ENCODE peak calls at places on chromosomes 3 and 15, in five cellular contexts. B is endodermal cell, C is endothelial cell of umbilical vein, A is astrocyte of the spinal cord, T is lower leg skin. G is an unnamed sample.

GRCh38 chr3:126259411-126260391 is 79.3 kb upstream of the ALDH1L1 start:
- DNase-seq in B (peak), C (peak), A (peak), T (no peak), G (no peak)

GRCh38 chr3:44065311-44065710 is 176.4 kb upstream of the TOPAZ1 start:
- DNase-seq in B (no peak), C (no peak), A (no peak), T (no peak), G (peak)

GRCh38 chr3:23624305-23624704 is 181.4 kb upstream of the UBE2E1 start:
- DNase-seq in B (peak), C (no peak), A (no peak), T (no peak), G (no peak)

GRCh38 chr3:167983583-167983982 is 112.1 kb downstream of the GOLIM4 start:
- DNase-seq in B (no peak), C (no peak), A (no peak), T (no peak), G (no peak)

GRCh38 chr3:9916346-9916733 is 558 bp upstream of the IL17RC start:
- DNase-seq in B (no peak), C (no peak), A (peak), T (no peak), G (peak)

GRCh38 chr15:36175781-36176211 is 403.6 kb upstream of the CDIN1 start:
- DNase-seq in B (no peak), C (no peak), A (no peak), T (no peak), G (no peak)

GRCh38 chr3:47379488-47379899 is 1.3 kb upstream of the PTPN23 start:
- DNase-seq in B (no peak), C (no peak), A (no peak), T (no peak), G (no peak)

GRCh38 chr3:107263269-107264021 is 113.8 kb upstream of the CCDC54 start:
- DNase-seq in B (no peak), C (no peak), A (no peak), T (no peak), G (no peak)

GRCh38 chr15:77870195-77871065 is 207.1 kb downstream of the TBC1D2B start:
- DNase-seq in B (peak), C (peak), A (peak), T (peak), G (peak)

GRCh38 chr15:51830279-51830806 is 890 bp downstream of the TMOD3 start:
- DNase-seq in B (no peak), C (peak), A (peak), T (no peak), G (peak)

GRCh38 chr3:102529452-102529851 is 94.6 kb downstream of the ZPLD1 start:
- DNase-seq in B (peak), C (no peak), A (peak), T (peak), G (no peak)

GRCh38 chr3:108879915-108880314 is 57.3 kb downstream of the TRAT1 start:
- DNase-seq in B (peak), C (no peak), A (no peak), T (no peak), G (no peak)

GRCh38 chr3:14007006-14007405 is 117.7 kb downstream of the CHCHD4 start:
- DNase-seq in B (no peak), C (no peak), A (no peak), T (no peak), G (no peak)

GRCh38 chr3:170695486-170696069 is 109.7 kb upstream of the SLC7A14 start:
- DNase-seq in B (no peak), C (no peak), A (no peak), T (no peak), G (no peak)

GRCh38 chr15:29107971-29108645 is 161.5 kb downstream of the NSMCE3 start:
- DNase-seq in B (no peak), C (no peak), A (no peak), T (no peak), G (no peak)

GRCh38 chr15:66004618-66005262 is 135.4 kb downstream of the RAB11A start:
- DNase-seq in B (peak), C (peak), A (peak), T (no peak), G (no peak)

GRCh38 chr3:13479332-13479581 is 849 bp upstream of the HDAC11 start:
- DNase-seq in B (no peak), C (no peak), A (peak), T (no peak), G (peak)

GRCh38 chr3:196163212-196163611 is 48.0 kb downstream of the ZDHHC19 start:
- DNase-seq in B (no peak), C (no peak), A (no peak), T (no peak), G (no peak)

GRCh38 chr3:4043867-4044575 is 244.8 kb downstream of the LRRN1 start:
- DNase-seq in B (no peak), C (no peak), A (no peak), T (no peak), G (peak)

GRCh38 chr3:197335428-197336132 is 37.2 kb upstream of the DLG1 start:
- DNase-seq in B (peak), C (no peak), A (no peak), T (no peak), G (no peak)

GRCh38 chr3:39106281-39107055 is 959 bp downstream of the GORASP1 start:
- DNase-seq in B (peak), C (peak), A (peak), T (no peak), G (peak)

GRCh38 chr3:11582123-11582968 is 61.4 kb downstream of the VGLL4 start:
- DNase-seq in B (peak), C (peak), A (peak), T (peak), G (peak)

GRCh38 chr3:136428167-136428566 is 178.0 kb downstream of the PCCB start:
- DNase-seq in B (peak), C (no peak), A (no peak), T (no peak), G (no peak)

GRCh38 chr3:171936231-171936841 is 93.2 kb downstream of the TMEM212 start:
- DNase-seq in B (no peak), C (no peak), A (peak), T (no peak), G (peak)

DNA sequence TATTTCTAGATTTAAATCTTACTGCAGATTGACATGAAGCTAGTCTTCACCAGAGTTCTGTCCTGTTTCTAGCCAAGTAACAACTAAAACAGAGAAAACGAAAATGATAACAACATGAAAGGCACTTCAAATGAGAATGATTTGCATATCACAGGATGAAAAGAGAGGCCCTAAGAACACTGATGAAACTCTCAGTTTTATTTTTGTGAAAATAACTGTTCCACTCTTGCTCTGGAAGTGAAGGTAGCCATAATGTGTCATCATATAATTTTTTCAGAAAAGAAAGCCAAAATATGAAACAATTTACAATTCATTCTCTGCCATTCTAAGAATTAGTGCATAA is 274.4 kb downstream of the ADAMTSL3 start:
- DNase-seq in B (no peak), C (no peak), A (no peak), T (no peak), G (no peak)
- H3K4me3 ChIP-seq in B (no peak), C (no peak), A (no peak), T (no peak), G (no peak)

DNA sequence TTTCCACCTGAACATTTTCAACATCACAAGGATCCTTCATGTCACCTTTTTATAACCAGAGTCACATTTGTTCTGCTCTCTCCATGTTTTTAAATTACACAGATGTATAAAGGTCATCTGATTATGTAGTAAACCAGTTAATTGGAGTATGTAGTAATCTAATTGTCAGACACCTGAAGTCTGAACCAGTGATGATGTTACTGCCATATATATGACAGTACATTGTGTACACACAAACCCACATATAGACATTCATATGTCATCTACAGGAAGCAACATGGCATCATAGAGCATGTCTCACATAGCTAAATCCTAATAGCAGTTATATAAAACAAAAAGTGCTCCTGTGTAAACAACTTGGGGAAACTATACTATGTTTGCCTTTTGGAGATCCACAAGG is 95.9 kb upstream of the PRR23C start:
- DNase-seq in B (no peak), C (no peak), A (no peak), T (no peak), G (no peak)
- H3K4me3 ChIP-seq in B (no peak), C (no peak), A (no peak), T (no peak), G (no peak)

DNA sequence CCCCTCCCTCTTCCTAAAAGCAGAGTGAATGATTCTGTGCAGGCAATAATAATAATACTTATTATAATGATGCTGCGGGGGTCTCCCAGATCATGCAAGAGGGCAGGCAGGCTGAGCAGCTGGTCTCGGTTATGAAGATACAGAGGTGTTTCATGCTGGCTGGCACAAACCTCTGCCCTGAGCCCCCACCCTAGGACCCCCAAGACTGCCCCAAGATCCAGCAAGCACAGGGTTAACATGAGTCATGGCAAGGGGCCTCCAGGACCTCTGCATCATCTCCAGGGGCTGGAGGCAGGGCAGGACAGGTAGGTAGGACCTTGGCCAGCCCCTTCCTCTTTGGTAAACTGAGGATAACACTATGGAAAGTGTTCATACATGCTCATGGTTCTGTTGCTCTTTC is 2.7 kb downstream of the MGLL start:
- DNase-seq in B (peak), C (no peak), A (no peak), T (no peak), G (no peak)
- H3K4me3 ChIP-seq in B (no peak), C (no peak), A (no peak), T (no peak), G (no peak)

GRCh38 chr15:31323627-31324026 is 3.0 kb upstream of the KLF13 start:
- DNase-seq in B (no peak), C (no peak), A (no peak), T (no peak), G (no peak)

GRCh38 chr15:31320022-31320421 is 6.6 kb upstream of the KLF13 start:
- DNase-seq in B (no peak), C (no peak), A (no peak), T (no peak), G (no peak)

GRCh38 chr15:31321418-31321817 is 5.2 kb upstream of the KLF13 start:
- DNase-seq in B (no peak), C (no peak), A (no peak), T (no peak), G (no peak)

GRCh38 chr15:31324739-31325431 is 1.8 kb upstream of the KLF13 start:
- DNase-seq in B (no peak), C (no peak), A (no peak), T (no peak), G (no peak)

DNA sequence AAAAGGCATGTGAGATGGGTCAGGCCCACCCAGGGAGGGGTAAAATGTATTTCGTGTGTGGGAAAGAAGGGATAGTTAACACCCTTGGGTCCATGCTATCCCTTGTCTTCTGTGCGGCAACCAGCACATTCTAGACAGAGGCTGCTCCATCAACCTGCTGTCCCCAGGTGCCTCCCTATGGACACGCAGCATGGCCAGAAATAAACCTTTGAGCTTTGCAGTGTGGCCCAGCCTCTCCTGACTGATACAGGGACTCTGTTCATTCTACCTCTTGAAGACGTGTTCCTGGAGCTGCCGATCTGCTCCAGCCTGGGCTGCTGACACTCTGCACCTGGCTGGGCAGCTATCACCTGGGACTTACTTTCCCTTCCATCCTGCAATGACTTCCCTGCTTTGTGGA is 4.1 kb upstream of the KLF13 start:
- DNase-seq in B (no peak), C (no peak), A (no peak), T (no peak), G (no peak)
- H3K4me3 ChIP-seq in B (no peak), C (no peak), A (no peak), T (no peak), G (no peak)

G was measured in MG63.